ENCODE peak calls at places on chromosomes 7 and 10, in six cellular contexts. B is PC-3, C is neural progenitor cell, R is HCT116, Z is HepG2, L is endothelial cell of umbilical vein. K is an unnamed sample.

GRCh38 chr10:5625992-5626777 is 40.2 kb downstream of the ASB13 start:
- DNase-seq in B (no peak), C (no peak), R (no peak), Z (no peak), L (no peak), K (no peak)

GRCh38 chr10:43815486-43815885 is 166.8 kb upstream of the ZNF32 start:
- DNase-seq in B (no peak), C (no peak), R (no peak), Z (no peak), L (no peak), K (no peak)

GRCh38 chr7:127287133-127287532 is 34.4 kb upstream of the GRM8 start:
- DNase-seq in B (no peak), C (no peak), R (no peak), Z (no peak), L (no peak), K (peak)

GRCh38 chr10:124109261-124109660 is 15.9 kb upstream of the CHST15 start:
- DNase-seq in B (peak), C (no peak), R (no peak), Z (no peak), L (no peak), K (no peak)

GRCh38 chr10:74586088-74586585 is 240.3 kb upstream of the KAT6B start:
- DNase-seq in B (peak), C (no peak), R (no peak), Z (no peak), L (peak), K (peak)

GRCh38 chr7:139703468-139704307 is 74.1 kb downstream of the HIPK2 start:
- DNase-seq in B (no peak), C (no peak), R (no peak), Z (no peak), L (no peak), K (no peak)

GRCh38 chr7:115032986-115033385 is 111.1 kb downstream of the MDFIC start:
- DNase-seq in B (no peak), C (no peak), R (no peak), Z (no peak), L (no peak), K (no peak)

GRCh38 chr7:131555565-131556054 is 818 bp downstream of the PODXL start:
- DNase-seq in B (no peak), C (peak), R (no peak), Z (no peak), L (peak), K (no peak)

GRCh38 chr7:71776726-71777125 is 635.4 kb downstream of the CALN1 start:
- DNase-seq in B (no peak), C (no peak), R (no peak), Z (no peak), L (no peak), K (no peak)

GRCh38 chr7:123747620-123748141 is 1.1 kb downstream of the WASL start:
- DNase-seq in B (peak), C (peak), R (peak), Z (peak), L (peak), K (peak)

GRCh38 chr7:4040031-4040928 is 641.8 kb upstream of the FOXK1 start:
- DNase-seq in B (no peak), C (no peak), R (no peak), Z (no peak), L (no peak), K (no peak)

GRCh38 chr7:116224492-116225098 is 14.3 kb downstream of the TES start:
- DNase-seq in B (no peak), C (no peak), R (no peak), Z (no peak), L (no peak), K (no peak)

GRCh38 chr7:42495251-42495650 is 258.2 kb upstream of the GLI3 start:
- DNase-seq in B (peak), C (no peak), R (no peak), Z (no peak), L (no peak), K (peak)

GRCh38 chr7:4837041-4837813 is 24.6 kb downstream of the PAPOLB start:
- DNase-seq in B (no peak), C (no peak), R (no peak), Z (no peak), L (no peak), K (no peak)

GRCh38 chr7:149882264-149883048 is 8.7 kb downstream of the ATP6V0E2 start:
- DNase-seq in B (no peak), C (no peak), R (no peak), Z (no peak), L (no peak), K (no peak)

GRCh38 chr7:4774007-4774406 is 1.4 kb upstream of the AP5Z1 start:
- DNase-seq in B (no peak), C (no peak), R (no peak), Z (no peak), L (no peak), K (no peak)

GRCh38 chr7:129948338-129948737 is 4.4 kb downstream of the UBE2H start:
- DNase-seq in B (no peak), C (no peak), R (no peak), Z (no peak), L (no peak), K (no peak)

GRCh38 chr10:12205082-12205481 is 9.1 kb downstream of the CDC123 start:
- DNase-seq in B (no peak), C (no peak), R (no peak), Z (no peak), L (no peak), K (no peak)

GRCh38 chr10:79069325-79070090 is 742 bp downstream of the ZMIZ1 start:
- DNase-seq in B (peak), C (peak), R (no peak), Z (no peak), L (peak), K (peak)

GRCh38 chr10:12564173-12564572 is 214.8 kb downstream of the CAMK1D start:
- DNase-seq in B (peak), C (no peak), R (no peak), Z (no peak), L (no peak), K (peak)

GRCh38 chr7:30225863-30226361 is 58.5 kb upstream of the ZNRF2 start:
- DNase-seq in B (peak), C (no peak), R (peak), Z (no peak), L (peak), K (peak)

GRCh38 chr7:123787227-123788007 is 38.6 kb upstream of the WASL start:
- DNase-seq in B (peak), C (no peak), R (no peak), Z (no peak), L (no peak), K (peak)

GRCh38 chr7:27767374-27767773 is 27.4 kb downstream of the TAX1BP1 start:
- DNase-seq in B (peak), C (no peak), R (no peak), Z (no peak), L (no peak), K (no peak)

GRCh38 chr10:31650010-31650409 is 278.6 kb downstream of the ARHGAP12 start:
- DNase-seq in B (peak), C (no peak), R (no peak), Z (no peak), L (peak), K (no peak)

GRCh38 chr10:43569681-43570080 is 4.7 kb downstream of the ZNF239 start:
- DNase-seq in B (peak), C (no peak), R (no peak), Z (no peak), L (no peak), K (no peak)

GRCh38 chr7:44151679-44152355 is 10.7 kb upstream of the MYL7 start:
- DNase-seq in B (no peak), C (no peak), R (no peak), Z (no peak), L (no peak), K (no peak)

GRCh38 chr10:11016959-11017574 is 605 bp upstream of the CELF2 start:
- DNase-seq in B (no peak), C (no peak), R (no peak), Z (no peak), L (no peak), K (no peak)

GRCh38 chr10:82980321-82980720 is 1105.3 kb downstream of the NRG3 start:
- DNase-seq in B (no peak), C (no peak), R (no peak), Z (no peak), L (no peak), K (no peak)

GRCh38 chr7:20744913-20745587 is 41.6 kb downstream of the SP8 start:
- DNase-seq in B (peak), C (no peak), R (peak), Z (no peak), L (no peak), K (no peak)

GRCh38 chr10:74988055-74988773 is 123.2 kb upstream of the SAMD8 start:
- DNase-seq in B (no peak), C (no peak), R (no peak), Z (no peak), L (no peak), K (no peak)

GRCh38 chr10:387949-388660 is 252.8 kb downstream of the ZMYND11 start:
- DNase-seq in B (no peak), C (no peak), R (no peak), Z (peak), L (no peak), K (no peak)

GRCh38 chr10:6061056-6061455 is 1.1 kb downstream of the IL2RA start:
- DNase-seq in B (no peak), C (no peak), R (no peak), Z (no peak), L (no peak), K (no peak)

GRCh38 chr7:135714534-135715009 is 13.4 kb downstream of the SLC13A4 start:
- DNase-seq in B (peak), C (peak), R (peak), Z (peak), L (no peak), K (peak)

GRCh38 chr10:18238875-18239485 is 98.8 kb downstream of the CACNB2 start:
- DNase-seq in B (peak), C (peak), R (peak), Z (peak), L (peak), K (peak)

GRCh38 chr7:27154369-27154768 is 2.0 kb upstream of the HOXA3 start:
- DNase-seq in B (no peak), C (no peak), R (no peak), Z (no peak), L (no peak), K (no peak)

GRCh38 chr7:44752822-44753221 is 4.2 kb downstream of the ZMIZ2 start:
- DNase-seq in B (no peak), C (no peak), R (no peak), Z (no peak), L (no peak), K (no peak)

GRCh38 chr10:54559498-54559897 is 241.5 kb downstream of the PCDH15 start:
- DNase-seq in B (peak), C (no peak), R (no peak), Z (no peak), L (no peak), K (peak)

GRCh38 chr10:112262556-112262955 is 20.6 kb upstream of the TECTB start:
- DNase-seq in B (no peak), C (no peak), R (no peak), Z (no peak), L (no peak), K (peak)

GRCh38 chr10:71796749-71797405 is 23.6 kb upstream of the VSIR start:
- DNase-seq in B (no peak), C (no peak), R (no peak), Z (no peak), L (no peak), K (no peak)

GRCh38 chr10:71797533-71798307 is 24.4 kb upstream of the VSIR start:
- DNase-seq in B (no peak), C (no peak), R (no peak), Z (no peak), L (peak), K (no peak)

GRCh38 chr10:71799112-71799511 is 25.8 kb upstream of the VSIR start:
- DNase-seq in B (no peak), C (no peak), R (no peak), Z (no peak), L (no peak), K (no peak)

GRCh38 chr10:71798308-71798624 is 24.9 kb upstream of the VSIR start:
- DNase-seq in B (no peak), C (no peak), R (no peak), Z (no peak), L (no peak), K (no peak)

DNA sequence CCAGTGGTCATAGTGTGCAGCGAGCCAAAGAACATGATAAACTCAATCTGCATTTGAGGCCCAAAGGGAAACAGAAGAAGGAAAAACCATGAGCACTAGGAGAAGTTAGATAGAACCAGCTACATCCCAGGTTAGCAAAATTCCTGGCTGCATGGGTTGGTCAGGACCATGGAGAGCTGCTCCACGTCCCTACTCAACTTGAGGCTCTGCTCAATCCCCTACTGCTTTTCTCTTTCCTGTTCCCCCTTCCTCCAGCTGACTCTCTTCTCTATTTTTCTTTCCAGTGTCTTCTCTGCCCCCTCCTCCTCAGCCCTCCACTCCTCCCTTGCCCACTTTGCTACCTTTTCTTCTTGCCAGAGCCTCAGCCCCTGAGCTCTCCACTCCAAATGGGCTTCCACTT is 21.9 kb upstream of the VSIR start:
- DNase-seq in B (peak), C (peak), R (no peak), Z (no peak), L (peak), K (no peak)
- H2AFZ ChIP-seq in B (no peak), C (no peak), R (no peak), Z (no peak), L (no peak), K (no peak)

DNA sequence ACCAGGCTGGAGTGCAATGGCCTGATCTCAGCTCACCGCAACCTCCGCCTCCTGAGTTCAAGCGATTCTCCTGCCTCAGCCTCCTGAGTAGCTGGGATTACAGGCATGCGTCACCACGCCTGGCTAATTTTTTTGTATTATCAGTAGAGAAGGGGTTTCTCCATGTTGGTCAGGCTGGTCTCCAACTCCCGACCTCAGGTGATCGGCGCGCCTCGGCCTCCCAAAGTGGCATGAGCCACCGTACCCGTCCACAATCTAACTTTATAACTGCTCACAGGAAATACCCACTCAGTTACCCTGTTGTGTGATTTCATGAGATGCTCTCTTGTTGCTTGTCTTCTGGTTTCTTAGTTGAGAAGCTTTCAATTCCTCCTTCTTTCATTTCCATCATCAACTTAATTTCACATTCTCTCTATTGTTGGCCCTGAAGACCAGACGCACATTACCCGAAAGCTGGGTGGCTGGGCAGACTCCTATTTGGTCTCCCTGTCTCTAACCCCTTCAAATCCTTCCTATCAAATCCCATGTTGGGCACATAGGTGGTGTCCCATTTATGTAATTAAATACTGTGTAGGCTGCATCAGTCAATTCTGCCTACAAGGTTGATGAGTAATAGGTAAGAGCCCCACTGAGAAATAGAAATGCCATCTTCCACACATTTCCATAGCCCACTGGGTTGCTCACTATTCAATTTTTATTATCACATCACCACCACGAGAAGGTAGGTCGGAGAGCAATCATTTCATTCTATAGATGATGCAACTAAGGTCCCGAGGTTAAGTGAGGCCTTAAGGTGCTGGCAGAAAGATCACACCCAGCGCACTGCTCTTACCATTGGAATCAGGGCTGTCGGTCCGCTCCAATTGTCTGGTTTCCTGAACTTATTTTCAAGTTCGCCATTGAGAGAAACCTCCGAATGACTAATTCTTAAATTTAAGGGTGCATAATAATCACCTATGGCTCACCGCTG is 978 bp upstream of the GSTO2 start:
- DNase-seq in B (no peak), C (no peak), R (no peak), Z (no peak), L (no peak), K (peak)
- H2AFZ ChIP-seq in B (peak), C (no peak), R (no peak), Z (no peak), L (peak), K (peak)

GRCh38 chr10:118850418-118851061 is 95.8 kb upstream of the CACUL1 start:
- DNase-seq in B (peak), C (peak), R (peak), Z (peak), L (peak), K (peak)
- H2AFZ ChIP-seq in B (no peak), C (no peak), R (peak), Z (no peak), L (no peak), K (peak)

GRCh38 chr10:104120903-104121484 is 977 bp upstream of the SFR1 start:
- DNase-seq in B (peak), C (peak), R (peak), Z (peak), L (peak), K (peak)

GRCh38 chr10:104120061-104120460 is 1.9 kb upstream of the SFR1 start:
- DNase-seq in B (peak), C (no peak), R (no peak), Z (no peak), L (no peak), K (peak)

GRCh38 chr10:104121485-104122272 is at the start of gene SFR1:
- DNase-seq in B (peak), C (peak), R (peak), Z (peak), L (peak), K (peak)

GRCh38 chr10:104120512-104120902 is 1.5 kb upstream of the SFR1 start:
- DNase-seq in B (no peak), C (no peak), R (no peak), Z (no peak), L (no peak), K (no peak)

GRCh38 chr10:104117839-104118323 is 4.1 kb upstream of the SFR1 start:
- DNase-seq in B (peak), C (no peak), R (peak), Z (no peak), L (no peak), K (peak)
- H2AFZ ChIP-seq in B (peak), C (peak), R (no peak), Z (no peak), L (no peak), K (no peak)

DNA sequence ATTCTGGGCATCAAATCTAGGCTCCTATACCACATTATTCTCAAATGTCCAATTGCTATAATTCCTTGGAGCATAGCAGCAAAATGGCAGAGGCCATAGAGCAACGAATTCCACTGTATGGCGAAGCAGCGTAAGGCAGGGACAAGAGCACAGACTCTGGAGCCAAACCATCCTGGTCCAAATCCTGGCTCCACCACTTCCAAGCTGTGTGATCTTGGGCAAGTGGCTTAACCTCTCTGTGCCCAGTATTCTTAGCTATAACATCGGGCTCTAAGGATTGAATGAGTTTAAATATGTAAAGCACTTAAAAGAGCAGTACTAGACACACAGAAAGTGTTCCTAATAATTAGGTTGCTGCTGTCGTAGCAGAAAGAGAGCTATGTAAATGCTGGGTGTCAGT is 56.2 kb downstream of the TACC2 start:
- DNase-seq in B (no peak), C (no peak), R (no peak), Z (no peak), L (no peak), K (no peak)
- H2AFZ ChIP-seq in B (no peak), C (peak), R (no peak), Z (no peak), L (no peak), K (no peak)

GRCh38 chr7:99898836-99899235 is 20.5 kb downstream of the TRIM4 start:
- DNase-seq in B (no peak), C (no peak), R (no peak), Z (no peak), L (no peak), K (no peak)
- H2AFZ ChIP-seq in B (no peak), C (no peak), R (no peak), Z (no peak), L (no peak), K (no peak)

GRCh38 chr10:101130984-101131961 is at the start of gene TLX1:
- DNase-seq in B (no peak), C (peak), R (no peak), Z (no peak), L (no peak), K (no peak)
- H2AFZ ChIP-seq in B (no peak), C (no peak), R (no peak), Z (no peak), L (no peak), K (peak)

GRCh38 chr10:52939894-52940293 is 167.3 kb upstream of the MBL2 start:
- DNase-seq in B (no peak), C (no peak), R (no peak), Z (no peak), L (no peak), K (no peak)

GRCh38 chr10:52940921-52941320 is 168.3 kb upstream of the MBL2 start:
- DNase-seq in B (no peak), C (no peak), R (no peak), Z (no peak), L (no peak), K (no peak)
- H2AFZ ChIP-seq in B (no peak), C (no peak), R (no peak), Z (no peak), L (no peak), K (peak)

GRCh38 chr7:142612264-142612881 is 136.9 kb upstream of the PRSS1 start:
- DNase-seq in B (peak), C (no peak), R (no peak), Z (no peak), L (peak), K (peak)
- H2AFZ ChIP-seq in B (no peak), C (no peak), R (no peak), Z (no peak), L (peak), K (peak)

DNA sequence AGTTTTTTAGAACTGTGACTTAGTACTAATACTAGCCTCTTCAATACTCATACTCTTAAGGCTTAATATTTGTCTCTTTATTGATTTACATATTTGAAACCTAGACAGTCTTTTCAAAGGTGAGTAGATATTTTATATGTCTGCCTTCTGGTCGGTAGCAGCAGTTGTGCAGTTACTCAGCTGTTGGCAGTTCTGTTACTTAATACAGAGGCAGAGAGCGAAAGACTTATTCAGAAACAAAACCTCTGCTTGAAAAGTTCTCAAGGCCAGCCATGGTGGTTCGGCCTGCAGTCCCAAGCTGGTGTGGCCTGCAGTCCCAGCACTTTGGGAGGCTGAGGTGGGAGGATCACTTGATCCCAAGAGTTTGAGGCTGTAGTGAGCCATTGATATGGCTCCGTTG is 84.2 kb downstream of the AUTS2 start:
- DNase-seq in B (no peak), C (no peak), R (no peak), Z (no peak), L (no peak), K (no peak)
- H2AFZ ChIP-seq in B (no peak), C (no peak), R (no peak), Z (no peak), L (no peak), K (no peak)